ENCODE peak calls at places on chromosomes 3 and 15, in nine cellular contexts. One of them, this sample, is unnamed.

GRCh38 chr3:119628390-119628789 is 30.7 kb downstream of the PLA1A start:
- DNase-seq in brain microvascular endothelial cell: no peak
- DNase-seq in body of pancreas: no peak
- DNase-seq in CD8-positive, alpha-beta T cell: no peak
- DNase-seq in HFF-Myc: no peak
- DNase-seq in nephron progenitor cell: no peak
- DNase-seq in GM06990: peak
- DNase-seq in activated CD8-positive, alpha-beta T cell treated with anti-CD3 and anti-CD28 coated beads for 36 hours: peak
- DNase-seq in fibroblast of pulmonary artery: no peak
- DNase-seq in this sample: no peak

GRCh38 chr3:175818811-175819464 is 959.8 kb downstream of the NAALADL2 start:
- DNase-seq in brain microvascular endothelial cell: no peak
- DNase-seq in body of pancreas: no peak
- DNase-seq in CD8-positive, alpha-beta T cell: no peak
- DNase-seq in HFF-Myc: no peak
- DNase-seq in nephron progenitor cell: no peak
- DNase-seq in GM06990: no peak
- DNase-seq in activated CD8-positive, alpha-beta T cell treated with anti-CD3 and anti-CD28 coated beads for 36 hours: no peak
- DNase-seq in fibroblast of pulmonary artery: no peak
- DNase-seq in this sample: no peak

GRCh38 chr3:44045476-44046275 is 196.0 kb upstream of the TOPAZ1 start:
- DNase-seq in brain microvascular endothelial cell: peak
- DNase-seq in body of pancreas: peak
- DNase-seq in CD8-positive, alpha-beta T cell: no peak
- DNase-seq in HFF-Myc: peak
- DNase-seq in nephron progenitor cell: no peak
- DNase-seq in GM06990: peak
- DNase-seq in activated CD8-positive, alpha-beta T cell treated with anti-CD3 and anti-CD28 coated beads for 36 hours: peak
- DNase-seq in fibroblast of pulmonary artery: no peak
- DNase-seq in this sample: peak

GRCh38 chr3:36155515-36155914 is 224.8 kb upstream of the STAC start:
- DNase-seq in brain microvascular endothelial cell: no peak
- DNase-seq in body of pancreas: no peak
- DNase-seq in CD8-positive, alpha-beta T cell: no peak
- DNase-seq in HFF-Myc: no peak
- DNase-seq in nephron progenitor cell: no peak
- DNase-seq in GM06990: no peak
- DNase-seq in activated CD8-positive, alpha-beta T cell treated with anti-CD3 and anti-CD28 coated beads for 36 hours: no peak
- DNase-seq in fibroblast of pulmonary artery: no peak
- DNase-seq in this sample: no peak

GRCh38 chr3:39213613-39214012 is 21.2 kb upstream of the XIRP1 start:
- DNase-seq in brain microvascular endothelial cell: no peak
- DNase-seq in body of pancreas: no peak
- DNase-seq in CD8-positive, alpha-beta T cell: no peak
- DNase-seq in HFF-Myc: no peak
- DNase-seq in nephron progenitor cell: no peak
- DNase-seq in GM06990: no peak
- DNase-seq in activated CD8-positive, alpha-beta T cell treated with anti-CD3 and anti-CD28 coated beads for 36 hours: no peak
- DNase-seq in fibroblast of pulmonary artery: no peak
- DNase-seq in this sample: no peak

GRCh38 chr15:31483053-31483923 is 156.7 kb downstream of the KLF13 start:
- DNase-seq in brain microvascular endothelial cell: no peak
- DNase-seq in body of pancreas: no peak
- DNase-seq in CD8-positive, alpha-beta T cell: peak
- DNase-seq in HFF-Myc: no peak
- DNase-seq in nephron progenitor cell: peak
- DNase-seq in GM06990: peak
- DNase-seq in activated CD8-positive, alpha-beta T cell treated with anti-CD3 and anti-CD28 coated beads for 36 hours: peak
- DNase-seq in fibroblast of pulmonary artery: no peak
- DNase-seq in this sample: no peak

GRCh38 chr3:41044526-41044925 is 154.8 kb upstream of the CTNNB1 start:
- DNase-seq in brain microvascular endothelial cell: no peak
- DNase-seq in body of pancreas: no peak
- DNase-seq in CD8-positive, alpha-beta T cell: no peak
- DNase-seq in HFF-Myc: no peak
- DNase-seq in nephron progenitor cell: no peak
- DNase-seq in GM06990: no peak
- DNase-seq in activated CD8-positive, alpha-beta T cell treated with anti-CD3 and anti-CD28 coated beads for 36 hours: no peak
- DNase-seq in fibroblast of pulmonary artery: no peak
- DNase-seq in this sample: no peak

GRCh38 chr3:61985020-61985419 is 388.3 kb downstream of the FEZF2 start:
- DNase-seq in brain microvascular endothelial cell: peak
- DNase-seq in body of pancreas: no peak
- DNase-seq in CD8-positive, alpha-beta T cell: no peak
- DNase-seq in HFF-Myc: peak
- DNase-seq in nephron progenitor cell: no peak
- DNase-seq in GM06990: peak
- DNase-seq in activated CD8-positive, alpha-beta T cell treated with anti-CD3 and anti-CD28 coated beads for 36 hours: no peak
- DNase-seq in fibroblast of pulmonary artery: peak
- DNase-seq in this sample: no peak

GRCh38 chr3:183884097-183884436 is 613 bp downstream of the PARL start:
- DNase-seq in brain microvascular endothelial cell: no peak
- DNase-seq in body of pancreas: no peak
- DNase-seq in CD8-positive, alpha-beta T cell: no peak
- DNase-seq in HFF-Myc: no peak
- DNase-seq in nephron progenitor cell: no peak
- DNase-seq in GM06990: no peak
- DNase-seq in activated CD8-positive, alpha-beta T cell treated with anti-CD3 and anti-CD28 coated beads for 36 hours: no peak
- DNase-seq in fibroblast of pulmonary artery: no peak
- DNase-seq in this sample: no peak

GRCh38 chr3:122415104-122415744 is 638 bp downstream of the WDR5B start:
- DNase-seq in brain microvascular endothelial cell: peak
- DNase-seq in body of pancreas: peak
- DNase-seq in CD8-positive, alpha-beta T cell: no peak
- DNase-seq in HFF-Myc: no peak
- DNase-seq in nephron progenitor cell: peak
- DNase-seq in GM06990: no peak
- DNase-seq in activated CD8-positive, alpha-beta T cell treated with anti-CD3 and anti-CD28 coated beads for 36 hours: peak
- DNase-seq in fibroblast of pulmonary artery: peak
- DNase-seq in this sample: peak

GRCh38 chr15:27864076-27864475 is 235.0 kb downstream of the OCA2 start:
- DNase-seq in brain microvascular endothelial cell: no peak
- DNase-seq in body of pancreas: no peak
- DNase-seq in CD8-positive, alpha-beta T cell: no peak
- DNase-seq in HFF-Myc: no peak
- DNase-seq in nephron progenitor cell: no peak
- DNase-seq in GM06990: no peak
- DNase-seq in activated CD8-positive, alpha-beta T cell treated with anti-CD3 and anti-CD28 coated beads for 36 hours: no peak
- DNase-seq in fibroblast of pulmonary artery: no peak
- DNase-seq in this sample: no peak

GRCh38 chr3:174358252-174358651 is 500.9 kb upstream of the NAALADL2 start:
- DNase-seq in brain microvascular endothelial cell: no peak
- DNase-seq in body of pancreas: no peak
- DNase-seq in CD8-positive, alpha-beta T cell: no peak
- DNase-seq in HFF-Myc: no peak
- DNase-seq in nephron progenitor cell: no peak
- DNase-seq in GM06990: no peak
- DNase-seq in activated CD8-positive, alpha-beta T cell treated with anti-CD3 and anti-CD28 coated beads for 36 hours: no peak
- DNase-seq in fibroblast of pulmonary artery: no peak
- DNase-seq in this sample: no peak

GRCh38 chr3:86178095-86178494 is 812.9 kb downstream of the VGLL3 start:
- DNase-seq in brain microvascular endothelial cell: no peak
- DNase-seq in body of pancreas: no peak
- DNase-seq in CD8-positive, alpha-beta T cell: no peak
- DNase-seq in HFF-Myc: no peak
- DNase-seq in nephron progenitor cell: no peak
- DNase-seq in GM06990: no peak
- DNase-seq in activated CD8-positive, alpha-beta T cell treated with anti-CD3 and anti-CD28 coated beads for 36 hours: no peak
- DNase-seq in fibroblast of pulmonary artery: no peak
- DNase-seq in this sample: no peak

DNA sequence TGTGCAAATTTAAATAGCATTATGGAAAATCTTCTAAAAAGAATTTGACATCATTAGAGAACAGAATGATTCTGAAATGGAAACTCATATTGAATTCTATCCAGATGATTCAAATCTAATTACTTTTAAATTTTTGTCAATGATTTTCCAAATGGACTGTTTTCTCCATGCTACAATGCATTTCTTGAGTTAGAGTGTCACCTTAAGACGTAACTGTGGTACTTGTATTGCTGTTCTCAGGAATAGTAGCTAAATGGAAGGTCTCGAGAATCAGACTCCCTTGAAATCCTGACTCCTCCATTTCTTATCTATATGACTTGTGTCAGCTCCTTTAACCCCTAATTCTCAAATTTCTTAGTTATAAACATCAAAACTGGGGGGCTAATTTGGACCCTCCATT is 102.3 kb downstream of the P2RY1 start:
- DNase-seq in brain microvascular endothelial cell: no peak
- DNase-seq in body of pancreas: no peak
- DNase-seq in CD8-positive, alpha-beta T cell: no peak
- DNase-seq in HFF-Myc: no peak
- DNase-seq in nephron progenitor cell: no peak
- DNase-seq in GM06990: no peak
- DNase-seq in activated CD8-positive, alpha-beta T cell treated with anti-CD3 and anti-CD28 coated beads for 36 hours: no peak
- DNase-seq in fibroblast of pulmonary artery: peak
- DNase-seq in this sample: no peak
- TF ChIP-seq CTCF in brain microvascular endothelial cell: no peak
- TF ChIP-seq CTCF in body of pancreas: peak
- TF ChIP-seq CTCF in CD8-positive, alpha-beta T cell: no peak
- TF ChIP-seq CTCF in HFF-Myc: no peak
- TF ChIP-seq CTCF in nephron progenitor cell: no peak
- TF ChIP-seq CTCF in GM06990: no peak
- TF ChIP-seq CTCF in activated CD8-positive, alpha-beta T cell treated with anti-CD3 and anti-CD28 coated beads for 36 hours: no peak
- TF ChIP-seq CTCF in fibroblast of pulmonary artery: peak
- TF ChIP-seq CTCF in this sample: no peak

DNA sequence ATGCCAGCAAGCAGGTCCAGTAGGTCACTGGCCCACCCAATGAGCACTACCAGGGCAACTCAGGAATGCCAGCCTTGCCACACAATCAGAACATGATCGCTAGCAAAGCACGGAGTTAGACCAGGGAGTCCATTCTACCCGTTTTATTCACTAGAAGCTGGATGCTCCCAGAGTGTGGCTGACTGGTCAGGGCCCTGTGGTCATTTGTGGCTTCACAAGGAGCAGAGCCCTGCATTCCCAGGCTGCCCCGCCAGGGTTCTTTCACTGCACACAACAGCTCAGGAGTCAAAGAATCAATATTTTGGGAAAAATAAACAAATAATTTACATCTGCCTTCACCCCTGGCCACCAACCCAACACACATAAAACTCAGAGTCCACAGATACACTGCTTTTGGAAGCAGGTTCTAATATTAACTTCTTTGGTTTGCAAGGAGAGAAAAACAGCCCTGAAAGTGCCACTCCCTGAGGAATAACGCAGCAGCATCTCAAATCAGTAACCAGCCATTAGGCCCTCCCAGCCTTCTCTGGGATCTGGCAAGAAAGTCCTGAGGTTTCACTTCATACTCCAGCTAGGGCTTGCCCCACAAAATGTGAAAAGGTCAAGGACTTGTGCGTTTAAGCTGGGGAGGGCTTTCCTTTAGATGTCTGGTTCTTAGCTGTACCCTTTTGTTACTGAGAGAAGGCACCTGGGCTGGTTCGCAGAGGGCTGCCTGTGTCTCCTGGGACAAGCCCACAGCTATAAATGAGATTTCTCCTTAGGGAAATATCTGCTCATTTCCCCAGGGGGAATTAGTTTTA is 16.0 kb downstream of the SIAH2 start:
- DNase-seq in brain microvascular endothelial cell: no peak
- DNase-seq in body of pancreas: no peak
- DNase-seq in CD8-positive, alpha-beta T cell: no peak
- DNase-seq in HFF-Myc: no peak
- DNase-seq in nephron progenitor cell: no peak
- DNase-seq in GM06990: no peak
- DNase-seq in activated CD8-positive, alpha-beta T cell treated with anti-CD3 and anti-CD28 coated beads for 36 hours: no peak
- DNase-seq in fibroblast of pulmonary artery: no peak
- DNase-seq in this sample: no peak
- TF ChIP-seq CTCF in brain microvascular endothelial cell: no peak
- TF ChIP-seq CTCF in body of pancreas: no peak
- TF ChIP-seq CTCF in CD8-positive, alpha-beta T cell: no peak
- TF ChIP-seq CTCF in HFF-Myc: no peak
- TF ChIP-seq CTCF in nephron progenitor cell: no peak
- TF ChIP-seq CTCF in GM06990: no peak
- TF ChIP-seq CTCF in activated CD8-positive, alpha-beta T cell treated with anti-CD3 and anti-CD28 coated beads for 36 hours: no peak
- TF ChIP-seq CTCF in fibroblast of pulmonary artery: no peak
- TF ChIP-seq CTCF in this sample: no peak

DNA sequence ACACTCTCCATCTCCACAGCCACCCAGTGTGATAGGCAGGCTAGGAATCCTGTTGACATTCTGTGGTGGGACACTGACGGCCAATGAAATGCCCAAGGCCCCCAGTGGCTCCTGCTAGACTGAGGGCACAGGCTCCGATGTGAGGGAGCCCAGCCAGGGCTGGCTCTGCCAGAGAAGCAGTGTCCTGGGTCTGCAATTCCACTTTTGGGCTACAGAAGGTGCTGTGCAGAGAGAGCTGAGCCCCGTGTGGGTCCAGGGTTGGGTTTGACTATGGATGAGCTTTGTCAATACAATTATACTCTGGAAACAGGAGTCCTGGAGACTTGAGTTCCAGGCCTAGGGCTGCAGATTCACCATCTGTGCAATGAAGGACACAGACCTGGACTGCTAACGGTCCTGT is 55.7 kb upstream of the TMEM115 start:
- DNase-seq in brain microvascular endothelial cell: no peak
- DNase-seq in body of pancreas: no peak
- DNase-seq in CD8-positive, alpha-beta T cell: no peak
- DNase-seq in HFF-Myc: no peak
- DNase-seq in nephron progenitor cell: no peak
- DNase-seq in GM06990: no peak
- DNase-seq in activated CD8-positive, alpha-beta T cell treated with anti-CD3 and anti-CD28 coated beads for 36 hours: no peak
- DNase-seq in fibroblast of pulmonary artery: no peak
- DNase-seq in this sample: no peak
- TF ChIP-seq CTCF in brain microvascular endothelial cell: peak
- TF ChIP-seq CTCF in body of pancreas: no peak
- TF ChIP-seq CTCF in CD8-positive, alpha-beta T cell: no peak
- TF ChIP-seq CTCF in HFF-Myc: peak
- TF ChIP-seq CTCF in nephron progenitor cell: no peak
- TF ChIP-seq CTCF in GM06990: no peak
- TF ChIP-seq CTCF in activated CD8-positive, alpha-beta T cell treated with anti-CD3 and anti-CD28 coated beads for 36 hours: no peak
- TF ChIP-seq CTCF in fibroblast of pulmonary artery: no peak
- TF ChIP-seq CTCF in this sample: no peak

GRCh38 chr15:85154061-85154460 is 172.4 kb downstream of the PDE8A start:
- DNase-seq in brain microvascular endothelial cell: no peak
- DNase-seq in body of pancreas: no peak
- DNase-seq in CD8-positive, alpha-beta T cell: no peak
- DNase-seq in HFF-Myc: no peak
- DNase-seq in nephron progenitor cell: no peak
- DNase-seq in GM06990: no peak
- DNase-seq in activated CD8-positive, alpha-beta T cell treated with anti-CD3 and anti-CD28 coated beads for 36 hours: no peak
- DNase-seq in fibroblast of pulmonary artery: no peak
- DNase-seq in this sample: no peak
- TF ChIP-seq CTCF in brain microvascular endothelial cell: no peak
- TF ChIP-seq CTCF in body of pancreas: no peak
- TF ChIP-seq CTCF in CD8-positive, alpha-beta T cell: no peak
- TF ChIP-seq CTCF in HFF-Myc: no peak
- TF ChIP-seq CTCF in nephron progenitor cell: no peak
- TF ChIP-seq CTCF in GM06990: no peak
- TF ChIP-seq CTCF in activated CD8-positive, alpha-beta T cell treated with anti-CD3 and anti-CD28 coated beads for 36 hours: no peak
- TF ChIP-seq CTCF in fibroblast of pulmonary artery: no peak
- TF ChIP-seq CTCF in this sample: no peak

GRCh38 chr3:170869645-170870593 is at the start of gene RPL22L1:
- DNase-seq in brain microvascular endothelial cell: peak
- DNase-seq in body of pancreas: peak
- DNase-seq in CD8-positive, alpha-beta T cell: peak
- DNase-seq in HFF-Myc: peak
- DNase-seq in nephron progenitor cell: peak
- DNase-seq in GM06990: peak
- DNase-seq in activated CD8-positive, alpha-beta T cell treated with anti-CD3 and anti-CD28 coated beads for 36 hours: peak
- DNase-seq in fibroblast of pulmonary artery: peak
- DNase-seq in this sample: peak
- TF ChIP-seq CTCF in brain microvascular endothelial cell: peak
- TF ChIP-seq CTCF in body of pancreas: no peak
- TF ChIP-seq CTCF in CD8-positive, alpha-beta T cell: no peak
- TF ChIP-seq CTCF in HFF-Myc: no peak
- TF ChIP-seq CTCF in nephron progenitor cell: no peak
- TF ChIP-seq CTCF in GM06990: peak
- TF ChIP-seq CTCF in activated CD8-positive, alpha-beta T cell treated with anti-CD3 and anti-CD28 coated beads for 36 hours: no peak
- TF ChIP-seq CTCF in fibroblast of pulmonary artery: no peak
- TF ChIP-seq CTCF in this sample: no peak

GRCh38 chr15:33699691-33700447 is 268.4 kb upstream of the CHRM5 start:
- DNase-seq in brain microvascular endothelial cell: no peak
- DNase-seq in body of pancreas: no peak
- DNase-seq in CD8-positive, alpha-beta T cell: no peak
- DNase-seq in HFF-Myc: no peak
- DNase-seq in nephron progenitor cell: no peak
- DNase-seq in GM06990: no peak
- DNase-seq in activated CD8-positive, alpha-beta T cell treated with anti-CD3 and anti-CD28 coated beads for 36 hours: no peak
- DNase-seq in fibroblast of pulmonary artery: peak
- DNase-seq in this sample: no peak
- TF ChIP-seq CTCF in brain microvascular endothelial cell: peak
- TF ChIP-seq CTCF in body of pancreas: no peak
- TF ChIP-seq CTCF in CD8-positive, alpha-beta T cell: no peak
- TF ChIP-seq CTCF in HFF-Myc: no peak
- TF ChIP-seq CTCF in nephron progenitor cell: peak
- TF ChIP-seq CTCF in GM06990: no peak
- TF ChIP-seq CTCF in activated CD8-positive, alpha-beta T cell treated with anti-CD3 and anti-CD28 coated beads for 36 hours: no peak
- TF ChIP-seq CTCF in fibroblast of pulmonary artery: peak
- TF ChIP-seq CTCF in this sample: no peak

This sample was measured in CD14-positive monocyte.